ENCODE peak calls at places on chromosome 3, in five cellular contexts. S, N, A, P and C are unnamed samples.

GRCh38 chr3:189727898-189728297 is 96.7 kb downstream of the TP63 start:
- DNase-seq in P (no peak), N (peak), S (no peak), A (peak), C (no peak)

GRCh38 chr3:45546636-45547201 is 47.8 kb upstream of the LIMD1 start:
- DNase-seq in P (peak), N (no peak), A (no peak), S (no peak), C (no peak)

GRCh38 chr3:132368962-132369361 is 48.3 kb upstream of the DNAJC13 start:
- DNase-seq in N (no peak), P (no peak), S (no peak), A (no peak), C (no peak)

GRCh38 chr3:71859128-71859519 is 74.2 kb upstream of the PROK2 start:
- DNase-seq in S (peak), N (no peak), A (peak), P (no peak), C (peak)

GRCh38 chr3:40237892-40238571 is 71.5 kb upstream of the EIF1B start:
- DNase-seq in P (no peak), A (peak), S (peak), N (no peak), C (peak)

GRCh38 chr3:28347374-28348285 is 891 bp upstream of the ZCWPW2 start:
- DNase-seq in S (no peak), N (no peak), A (peak), P (no peak), C (no peak)

GRCh38 chr3:75325716-75326115 is 338.4 kb upstream of the FRG2C start:
- DNase-seq in N (no peak), A (no peak), S (no peak), P (no peak), C (no peak)

GRCh38 chr3:141646760-141647561 is 91.1 kb upstream of the RNF7 start:
- DNase-seq in A (peak), P (no peak), N (no peak), S (peak), C (no peak)

GRCh38 chr3:197174927-197175326 is 123.5 kb downstream of the DLG1 start:
- DNase-seq in A (no peak), N (no peak), P (no peak), S (no peak), C (no peak)

GRCh38 chr3:124707667-124708066 is 22.6 kb upstream of the UMPS start:
- DNase-seq in N (peak), A (peak), P (no peak), S (no peak), C (no peak)

GRCh38 chr3:143201066-143201465 is 81.5 kb downstream of the CHST2 start:
- DNase-seq in P (no peak), S (no peak), N (no peak), A (no peak), C (no peak)

GRCh38 chr3:171248426-171249115 is 211.6 kb downstream of the TNIK start:
- DNase-seq in N (no peak), A (no peak), P (no peak), S (no peak), C (no peak)

GRCh38 chr3:141231923-141232861 is 567 bp downstream of the PXYLP1 start:
- DNase-seq in S (peak), A (no peak), P (peak), N (no peak), C (no peak)

GRCh38 chr3:2334921-2335320 is 236.3 kb downstream of the CNTN4 start:
- DNase-seq in A (no peak), N (no peak), S (no peak), P (no peak), C (no peak)

GRCh38 chr3:123739754-123740153 is 144.4 kb downstream of the MYLK start:
- DNase-seq in N (peak), A (peak), P (no peak), S (no peak), C (no peak)

GRCh38 chr3:163491714-163492113 is 1586.6 kb downstream of the SI start:
- DNase-seq in N (no peak), P (no peak), S (no peak), A (no peak), C (no peak)

DNA sequence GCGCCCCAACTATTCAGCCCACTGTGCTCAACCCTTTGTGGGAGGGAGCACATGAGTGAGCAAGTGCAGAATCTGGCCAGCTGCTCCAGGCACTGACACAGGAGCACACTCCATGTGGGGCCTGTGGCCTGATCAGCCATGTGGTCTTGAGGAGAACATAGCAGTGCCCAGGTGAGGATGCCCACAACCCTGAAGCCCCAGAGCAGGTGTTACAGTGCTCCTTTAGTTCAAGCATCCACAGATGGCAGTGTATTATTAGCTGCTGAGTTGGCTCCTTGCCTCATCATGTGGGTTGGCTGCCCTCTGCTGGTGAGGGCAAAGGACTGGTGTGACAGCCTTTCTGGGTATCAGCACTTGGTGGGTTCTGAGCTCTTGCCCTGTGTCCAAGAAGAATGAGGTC is 1588.2 kb downstream of the SI start:
- DNase-seq in P (no peak), N (no peak), A (peak), S (peak), C (no peak)
- TF ChIP-seq CTCF in P (peak), N (peak), A (peak), S (peak), C (peak)

GRCh38 chr3:185929192-185930151 is 8.3 kb downstream of the TRA2B start:
- DNase-seq in P (no peak), A (no peak), S (no peak), N (no peak), C (no peak)
- H3K4me3 ChIP-seq in P (peak), A (no peak), S (peak), N (no peak), C (peak)

DNA sequence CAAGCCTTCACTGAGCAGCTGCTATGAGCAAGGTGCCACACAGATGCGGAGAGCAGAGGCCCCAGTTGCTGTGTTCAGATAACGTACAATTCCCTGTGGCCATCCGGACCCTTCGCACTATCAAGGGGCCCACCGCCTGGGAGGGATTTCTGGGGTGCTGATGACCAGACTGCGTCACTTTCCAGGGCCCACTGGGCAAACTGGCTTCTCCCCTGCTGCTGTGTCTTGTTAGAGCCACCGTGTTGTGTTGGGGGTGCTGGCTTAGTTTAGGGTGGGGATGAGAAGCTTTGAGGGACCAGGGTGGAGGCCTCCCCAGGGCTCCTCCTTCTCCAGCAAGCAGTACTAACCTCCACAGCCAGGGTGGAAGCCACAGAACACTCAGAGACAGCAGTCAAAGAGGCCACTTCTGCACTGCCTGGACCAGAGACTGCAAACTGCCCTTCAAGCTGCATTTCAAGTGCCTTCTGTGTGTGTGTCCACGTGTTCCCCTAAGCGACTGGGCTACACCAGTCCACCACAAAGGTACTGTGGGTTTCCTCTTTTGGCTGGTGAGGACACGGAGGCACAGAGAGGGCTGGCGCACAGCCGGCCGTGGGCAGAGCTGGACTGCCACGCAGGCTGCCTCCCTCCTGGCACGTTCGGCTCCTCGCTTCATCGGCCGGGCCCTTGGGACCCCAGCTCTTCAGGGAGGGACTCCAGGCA is 61.1 kb downstream of the MGLL start:
- DNase-seq in N (no peak), P (no peak), A (no peak), S (no peak), C (no peak)
- TF ChIP-seq CTCF in N (no peak), P (no peak), A (no peak), S (no peak), C (no peak)

GRCh38 chr3:157498374-157498773 is 4.8 kb downstream of the VEPH1 start:
- DNase-seq in P (no peak), N (no peak), A (no peak), S (no peak), C (no peak)

GRCh38 chr3:157500232-157500631 is 3.0 kb downstream of the VEPH1 start:
- DNase-seq in N (no peak), S (no peak), A (no peak), P (no peak), C (no peak)

GRCh38 chr3:157499342-157499963 is 3.8 kb downstream of the VEPH1 start:
- DNase-seq in A (peak), N (no peak), S (no peak), P (peak), C (peak)

GRCh38 chr3:157501863-157502262 is 1.4 kb downstream of the VEPH1 start:
- DNase-seq in S (no peak), P (no peak), N (no peak), A (no peak), C (no peak)

GRCh38 chr3:157502916-157503620 is at the start of gene VEPH1:
- DNase-seq in N (peak), P (no peak), S (no peak), A (peak), C (peak)
- H3K4me3 ChIP-seq in N (no peak), P (no peak), S (no peak), A (no peak), C (peak)

DNA sequence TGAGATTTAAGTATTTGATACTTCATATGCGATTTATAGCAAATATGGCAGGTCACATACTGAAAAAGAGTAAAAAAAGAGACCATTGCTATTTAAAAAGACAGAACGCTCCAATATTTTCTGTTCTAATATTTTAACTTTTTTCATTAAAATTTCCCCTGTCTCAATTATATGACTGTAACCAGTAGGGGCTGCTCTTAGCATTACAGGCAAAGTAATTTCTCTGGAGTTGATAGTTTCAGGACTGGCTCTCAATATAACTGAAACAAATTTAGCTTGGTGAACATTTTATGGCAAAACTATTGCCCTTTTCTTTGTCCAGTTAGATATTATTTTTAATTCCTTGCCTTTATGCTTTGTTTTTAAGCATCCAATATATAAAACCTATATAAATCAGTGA is 286.3 kb upstream of the ROBO2 start:
- DNase-seq in N (no peak), A (no peak), S (no peak), P (no peak), C (no peak)
- TF ChIP-seq CTCF in N (peak), A (no peak), S (no peak), P (no peak), C (peak)

DNA sequence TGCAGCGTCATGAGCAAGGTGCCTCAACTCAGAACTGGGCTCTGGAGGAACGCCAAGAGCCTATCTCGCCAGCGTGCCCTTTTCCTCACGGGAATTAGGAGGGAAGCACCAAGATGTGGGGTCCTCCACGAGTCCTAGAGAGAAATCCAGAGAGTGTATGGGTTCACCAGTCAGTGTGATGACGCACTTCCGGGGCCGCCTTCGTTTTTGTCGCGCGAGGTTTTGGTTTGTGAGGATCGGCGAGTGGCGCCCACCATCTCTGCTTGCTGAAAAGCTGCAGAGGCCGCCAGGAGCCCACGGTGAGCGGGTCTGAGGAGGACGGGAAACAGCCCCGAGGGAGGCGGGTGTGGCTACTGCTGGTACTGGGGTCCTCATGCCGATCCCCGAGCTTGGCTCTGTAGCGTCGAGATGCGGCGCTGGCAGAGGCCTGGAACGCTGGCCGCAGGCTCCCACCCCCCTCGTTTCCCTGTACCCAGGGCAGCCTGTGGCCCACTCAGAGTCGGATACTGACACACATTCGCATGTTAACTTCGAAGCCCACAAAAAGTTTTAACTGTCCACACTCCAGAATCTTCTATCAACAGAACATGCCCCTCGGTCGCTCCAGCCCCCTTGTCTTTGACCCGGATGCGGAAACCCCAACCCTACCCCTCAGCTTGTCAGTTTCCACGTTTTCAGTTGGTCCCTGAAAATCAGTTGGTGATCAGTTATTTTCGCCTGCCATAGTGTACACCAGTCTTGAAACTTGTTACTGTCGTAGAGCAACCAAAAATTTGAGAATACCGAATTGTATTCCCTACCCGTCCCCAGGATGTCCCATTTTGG is 30.4 kb downstream of the ZNF662 start:
- DNase-seq in N (no peak), A (peak), S (no peak), P (peak), C (no peak)
- H3K4me3 ChIP-seq in N (peak), A (peak), S (no peak), P (peak), C (peak)

GRCh38 chr3:135176881-135177280 is 381.8 kb downstream of the EPHB1 start:
- DNase-seq in N (no peak), S (no peak), P (no peak), A (no peak), C (no peak)

DNA sequence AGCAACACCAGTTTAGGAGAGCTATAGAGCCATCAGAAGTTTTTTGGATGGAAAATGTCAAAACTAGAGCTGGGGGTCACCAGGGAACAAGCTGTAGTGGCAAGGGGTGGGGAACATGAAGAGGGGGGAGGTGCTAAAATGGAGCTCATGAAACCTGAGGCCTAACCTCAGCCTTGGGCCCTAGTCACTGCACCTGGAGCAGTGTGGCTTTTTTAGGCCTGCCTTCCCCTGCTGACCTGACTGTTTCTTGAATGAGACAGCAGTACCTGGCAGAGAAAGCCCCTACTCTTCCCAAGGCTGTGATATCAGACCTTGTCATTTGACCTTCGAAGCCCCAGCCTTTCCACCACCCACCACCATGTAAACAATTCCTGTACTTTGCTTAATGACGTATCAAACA is 383.5 kb downstream of the EPHB1 start:
- DNase-seq in S (no peak), P (no peak), A (no peak), N (no peak), C (no peak)
- TF ChIP-seq CTCF in S (no peak), P (no peak), A (no peak), N (no peak), C (no peak)